ENCODE peak calls at places on chromosomes 6 and 20, in five cellular contexts. F is Panc1; N is ecto neural progenitor cell; I is adipocyte; A is activated CD8-positive, alpha-beta T cell treated with anti-CD3 and anti-CD28 coated beads, Interleukin-2, amount 10 ng/mL, durations not matched to agents 7 days and 5 days. C is an unnamed sample.

GRCh38 chr20:51732454-51732791 is 35.8 kb downstream of the ATP9A start:
- DNase-seq in F (no peak), N (no peak), I (peak), A (no peak), C (no peak)

GRCh38 chr6:135181333-135182119 is 418 bp downstream of the MYB start:
- DNase-seq in F (no peak), N (no peak), I (peak), A (peak), C (no peak)

GRCh38 chr20:5842465-5842864 is 92.3 kb downstream of the SHLD1 start:
- DNase-seq in F (no peak), N (no peak), I (no peak), A (no peak), C (no peak)

GRCh38 chr6:47836046-47836445 is 54.2 kb downstream of the OPN5 start:
- DNase-seq in F (no peak), N (no peak), I (no peak), A (no peak), C (no peak)

GRCh38 chr6:36492092-36492491 is 49.3 kb downstream of the KCTD20 start:
- DNase-seq in F (no peak), N (no peak), I (no peak), A (no peak), C (no peak)

GRCh38 chr6:138601128-138601527 is 101.8 kb upstream of the NHSL1 start:
- DNase-seq in F (no peak), N (no peak), I (peak), A (no peak), C (no peak)

GRCh38 chr6:73382462-73383113 is 12.0 kb upstream of the DDX43 start:
- DNase-seq in F (no peak), N (no peak), I (peak), A (no peak), C (no peak)

GRCh38 chr20:44861547-44862006 is 23.9 kb upstream of the YWHAB start:
- DNase-seq in F (no peak), N (no peak), I (peak), A (no peak), C (peak)

GRCh38 chr6:48135352-48136084 is 24.5 kb upstream of the PTCHD4 start:
- DNase-seq in F (no peak), N (no peak), I (peak), A (no peak), C (no peak)